ENCODE peak calls at places on chromosomes 1 and 21, in nine cellular contexts. B, W, J, E, V, D, I, M and R are unnamed samples.

GRCh38 chr1:15213333-15213732 is 33.7 kb upstream of the FHAD1 start:
- DNase-seq in B (no peak), W (no peak), J (no peak), E (peak; percentile 62), V (no peak), D (no peak), I (peak; percentile 75), M (no peak), R (no peak)

GRCh38 chr1:8396912-8397406 is 79.0 kb downstream of the SLC45A1 start:
- DNase-seq in B (no peak), W (no peak), J (peak; percentile 99), E (no peak), V (peak; percentile 52), D (no peak), I (no peak), M (no peak), R (peak; percentile 92)

GRCh38 chr1:147598631-147599361 is 57.5 kb downstream of the BCL9 start:
- DNase-seq in B (peak; percentile 92), W (no peak), J (peak; percentile 10), E (peak; percentile 23), V (no peak), D (peak; percentile 69), I (peak; percentile 78), M (peak; percentile 25), R (no peak)

GRCh38 chr1:221845650-221846371 is 103.9 kb upstream of the DUSP10 start:
- DNase-seq in B (no peak), W (no peak), J (peak; percentile 68), E (no peak), V (no peak), D (no peak), I (no peak), M (no peak), R (peak; percentile 77)

GRCh38 chr1:200072636-200073285 is 45.3 kb downstream of the NR5A2 start:
- DNase-seq in B (no peak), W (no peak), J (no peak), E (no peak), V (peak; percentile 32), D (no peak), I (no peak), M (no peak), R (no peak)

GRCh38 chr1:161083743-161084084 is 5.6 kb downstream of the NECTIN4 start:
- DNase-seq in B (no peak), W (no peak), J (no peak), E (no peak), V (no peak), D (no peak), I (no peak), M (no peak), R (no peak)

GRCh38 chr21:37758997-37759396 is 157.3 kb downstream of the KCNJ6 start:
- DNase-seq in B (no peak), W (peak; percentile 87), J (peak; percentile 52), E (peak; percentile 17), V (no peak), D (peak; percentile 53), I (peak; percentile 70), M (no peak), R (no peak)

GRCh38 chr1:204591473-204592090 is 75.4 kb downstream of the MDM4 start:
- DNase-seq in B (no peak), W (no peak), J (peak; percentile 23), E (no peak), V (no peak), D (no peak), I (no peak), M (no peak), R (peak; percentile 28)

DNA sequence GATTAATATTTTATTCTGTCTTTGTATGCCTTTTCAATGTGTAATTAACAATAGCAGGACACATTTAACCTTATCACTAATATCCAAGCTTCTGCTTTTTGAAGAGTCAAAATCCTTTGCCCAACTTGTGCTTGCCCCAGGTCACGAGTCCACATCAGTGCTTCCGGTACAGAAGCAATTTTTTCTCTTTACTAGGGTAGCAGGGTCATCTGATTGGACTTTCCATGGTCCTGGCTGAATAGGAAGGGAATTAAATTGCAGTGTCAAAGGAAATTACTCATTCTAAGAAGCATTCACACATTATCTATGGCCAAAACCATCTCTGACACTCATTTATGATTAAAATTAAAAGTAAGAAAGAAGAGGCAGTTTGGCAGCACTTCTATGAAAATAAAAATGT is 460.5 kb upstream of the ADGRL2 start:
- DNase-seq in B (no peak), W (no peak), J (no peak), E (no peak), V (no peak), D (no peak), I (no peak), M (no peak), R (no peak)
- H3K36me3 ChIP-seq in B (no peaks in the 10 kb centered on the region), W (no peaks in the 10 kb centered on the region), J (no peaks in the 10 kb centered on the region), E (no peaks in the 10 kb centered on the region), V (no peaks in the 10 kb centered on the region), D (no peaks in the 10 kb centered on the region), I (no peaks in the 10 kb centered on the region), M (no peaks in the 10 kb centered on the region), R (no peaks in the 10 kb centered on the region)

GRCh38 chr1:78690516-78690915 is 40.9 kb downstream of the IFI44 start:
- DNase-seq in B (no peak), W (no peak), J (no peak), E (no peak), V (no peak), D (no peak), I (no peak), M (no peak), R (no peak)

GRCh38 chr1:78688701-78689100 is 39.1 kb downstream of the IFI44 start:
- DNase-seq in B (no peak), W (no peak), J (no peak), E (no peak), V (no peak), D (no peak), I (no peak), M (no peak), R (peak; percentile 41)

GRCh38 chr1:78687914-78688313 is 38.3 kb downstream of the IFI44 start:
- DNase-seq in B (no peak), W (no peak), J (no peak), E (no peak), V (no peak), D (no peak), I (no peak), M (no peak), R (no peak)

GRCh38 chr1:78683079-78683478 is 33.4 kb downstream of the IFI44 start:
- DNase-seq in B (no peak), W (no peak), J (no peak), E (no peak), V (no peak), D (no peak), I (no peak), M (no peak), R (no peak)

DNA sequence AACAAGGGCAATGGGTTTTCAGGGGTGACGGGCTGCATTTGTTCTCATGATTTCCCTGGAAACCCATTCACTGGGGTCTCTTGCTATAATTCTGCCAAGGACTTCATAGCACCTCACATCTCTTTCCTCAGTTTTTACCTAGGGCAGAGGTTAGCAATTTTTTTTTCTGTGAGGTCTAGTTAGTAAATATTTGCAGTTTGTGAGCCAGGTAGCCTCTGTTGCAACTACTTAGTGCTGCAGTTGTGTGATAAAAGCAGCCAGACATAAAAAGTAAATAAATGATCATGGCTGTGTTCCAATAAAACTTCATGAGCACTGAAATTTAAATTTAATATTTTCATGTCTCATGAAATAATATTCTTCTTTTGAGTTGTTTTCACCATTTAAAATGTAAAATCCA is 37.7 kb downstream of the IFI44 start:
- DNase-seq in B (no peak), W (no peak), J (no peak), E (no peak), V (no peak), D (no peak), I (no peak), M (no peak), R (no peak)
- H3K36me3 ChIP-seq in B (no peaks in the 10 kb centered on the region), W (no peaks in the 10 kb centered on the region), J (no peaks in the 10 kb centered on the region), E (no peaks in the 10 kb centered on the region), V (no peaks in the 10 kb centered on the region), D (no peaks in the 10 kb centered on the region), I (no peaks in the 10 kb centered on the region), M (no peaks in the 10 kb centered on the region), R (no peaks in the 10 kb centered on the region)

DNA sequence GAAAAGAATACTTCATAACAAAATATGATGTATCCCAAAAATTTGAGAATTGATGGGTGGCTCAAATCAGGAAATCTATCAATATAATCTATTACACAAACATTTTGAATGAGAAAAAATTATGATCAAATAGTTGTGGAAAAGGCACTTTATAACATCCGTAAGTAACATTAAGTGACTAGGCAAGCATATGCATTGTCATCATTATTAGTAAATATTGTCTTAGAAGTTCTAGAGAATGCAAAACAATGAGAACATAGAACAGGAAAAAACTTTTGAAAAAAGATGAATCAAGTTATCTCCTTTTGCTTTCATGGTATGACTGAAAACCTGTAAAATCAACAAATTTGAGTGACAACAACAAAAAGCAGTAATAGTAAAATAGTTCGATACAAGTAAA is 42.9 kb downstream of the VCAM1 start:
- DNase-seq in B (no peak), W (no peak), J (no peak), E (no peak), V (no peak), D (no peak), I (no peak), M (no peak), R (no peak)
- H3K36me3 ChIP-seq in B (no peaks in the 10 kb centered on the region), W (no peaks in the 10 kb centered on the region), J (no peaks in the 10 kb centered on the region), E (no peaks in the 10 kb centered on the region), V (no peaks in the 10 kb centered on the region), D (no peaks in the 10 kb centered on the region), I (no peaks in the 10 kb centered on the region), M (no peaks in the 10 kb centered on the region), R (no peaks in the 10 kb centered on the region)

GRCh38 chr1:12383001-12383400 is 153.2 kb downstream of the VPS13D start:
- DNase-seq in B (no peak), W (no peak), J (no peak), E (no peak), V (no peak), D (no peak), I (no peak), M (no peak), R (no peak)

GRCh38 chr1:12383786-12384185 is 154.0 kb downstream of the VPS13D start:
- DNase-seq in B (no peak), W (no peak), J (peak; percentile 38), E (no peak), V (no peak), D (no peak), I (no peak), M (no peak), R (no peak)

GRCh38 chr1:12386130-12386529 is 156.3 kb downstream of the VPS13D start:
- DNase-seq in B (no peak), W (no peak), J (no peak), E (no peak), V (no peak), D (no peak), I (no peak), M (no peak), R (peak; percentile 89)

GRCh38 chr1:12384836-12385456 is 155.1 kb downstream of the VPS13D start:
- DNase-seq in B (no peak), W (no peak), J (no peak), E (no peak), V (no peak), D (no peak), I (no peak), M (no peak), R (no peak)

GRCh38 chr1:12387641-12388040 is 157.8 kb downstream of the VPS13D start:
- DNase-seq in B (no peak), W (no peak), J (no peak), E (no peak), V (no peak), D (no peak), I (no peak), M (no peak), R (no peak)
- H3K36me3 ChIP-seq in B (peaks cover 100% of the 10 kb centered on the region), W (peaks cover 7% of the 10 kb centered on the region), J (peaks cover 50% of the 10 kb centered on the region), E (peaks cover 14% of the 10 kb centered on the region), V (peaks cover 5% of the 10 kb centered on the region), D (peaks cover 12% of the 10 kb centered on the region), I (peaks cover 16% of the 10 kb centered on the region), M (peaks cover 15% of the 10 kb centered on the region), R (no peaks in the 10 kb centered on the region)

GRCh38 chr21:46545911-46546310 is 59.0 kb downstream of the S100B start:
- DNase-seq in B (no peak), W (peak; percentile 30), J (no peak), E (no peak), V (no peak), D (no peak), I (no peak), M (no peak), R (no peak)
- H3K36me3 ChIP-seq in B (peaks cover 99% of the 10 kb centered on the region), W (peaks cover 12% of the 10 kb centered on the region), J (peaks cover 61% of the 10 kb centered on the region), E (peaks cover 49% of the 10 kb centered on the region), V (peaks cover 34% of the 10 kb centered on the region), D (peaks cover 2% of the 10 kb centered on the region), I (peaks cover 4% of the 10 kb centered on the region), M (peaks cover 24% of the 10 kb centered on the region), R (no peaks in the 10 kb centered on the region)